ENCODE peak calls at places on chromosome 5, in seven cellular contexts. One of them, this sample, is unnamed.

GRCh38 chr5:68067353-68067752 is 148.2 kb upstream of the PIK3R1 start:
- DNase-seq in activated CD8-positive, alpha-beta memory T cell treated with anti-CD3 and anti-CD28 coated beads for 1 hour: no peak
- DNase-seq in fibroblast of villous mesenchyme: peak; percentile 53
- DNase-seq in NB4: no peak
- DNase-seq in naive B cell: no peak
- DNase-seq in CD4-positive, alpha-beta memory T cell: no peak
- DNase-seq in GM03348: no peak
- DNase-seq in this sample: no peak

GRCh38 chr5:164362835-164363234 is 857.4 kb downstream of the MAT2B start:
- DNase-seq in activated CD8-positive, alpha-beta memory T cell treated with anti-CD3 and anti-CD28 coated beads for 1 hour: no peak
- DNase-seq in GM03348: no peak
- DNase-seq in NB4: no peak
- DNase-seq in CD4-positive, alpha-beta memory T cell: no peak
- DNase-seq in naive B cell: no peak
- DNase-seq in fibroblast of villous mesenchyme: no peak
- DNase-seq in this sample: no peak

GRCh38 chr5:40390286-40391253 is 289.1 kb upstream of the PTGER4 start:
- DNase-seq in GM03348: no peak
- DNase-seq in activated CD8-positive, alpha-beta memory T cell treated with anti-CD3 and anti-CD28 coated beads for 1 hour: no peak
- DNase-seq in NB4: no peak
- DNase-seq in naive B cell: no peak
- DNase-seq in CD4-positive, alpha-beta memory T cell: peak; percentile 57
- DNase-seq in fibroblast of villous mesenchyme: no peak
- DNase-seq in this sample: no peak

GRCh38 chr5:64506567-64507321 is 929 bp downstream of the RGS7BP start:
- DNase-seq in fibroblast of villous mesenchyme: no peak
- DNase-seq in CD4-positive, alpha-beta memory T cell: no peak
- DNase-seq in NB4: no peak
- DNase-seq in activated CD8-positive, alpha-beta memory T cell treated with anti-CD3 and anti-CD28 coated beads for 1 hour: no peak
- DNase-seq in naive B cell: no peak
- DNase-seq in GM03348: no peak
- DNase-seq in this sample: peak; percentile 46

GRCh38 chr5:9251379-9251980 is 294.4 kb downstream of the SEMA5A start:
- DNase-seq in naive B cell: no peak
- DNase-seq in activated CD8-positive, alpha-beta memory T cell treated with anti-CD3 and anti-CD28 coated beads for 1 hour: no peak
- DNase-seq in fibroblast of villous mesenchyme: peak; percentile 51
- DNase-seq in CD4-positive, alpha-beta memory T cell: no peak
- DNase-seq in GM03348: peak; percentile 29
- DNase-seq in NB4: no peak
- DNase-seq in this sample: no peak

GRCh38 chr5:7676455-7676854 is 174.5 kb downstream of the CFAP90 start:
- DNase-seq in naive B cell: no peak
- DNase-seq in NB4: no peak
- DNase-seq in fibroblast of villous mesenchyme: no peak
- DNase-seq in activated CD8-positive, alpha-beta memory T cell treated with anti-CD3 and anti-CD28 coated beads for 1 hour: no peak
- DNase-seq in GM03348: no peak
- DNase-seq in CD4-positive, alpha-beta memory T cell: no peak
- DNase-seq in this sample: no peak

GRCh38 chr5:35908814-35909213 is 29.6 kb downstream of the CAPSL start:
- DNase-seq in NB4: no peak
- DNase-seq in naive B cell: no peak
- DNase-seq in fibroblast of villous mesenchyme: no peak
- DNase-seq in CD4-positive, alpha-beta memory T cell: no peak
- DNase-seq in GM03348: no peak
- DNase-seq in activated CD8-positive, alpha-beta memory T cell treated with anti-CD3 and anti-CD28 coated beads for 1 hour: no peak
- DNase-seq in this sample: no peak

GRCh38 chr5:153523831-153524230 is 33.4 kb downstream of the GRIA1 start:
- DNase-seq in activated CD8-positive, alpha-beta memory T cell treated with anti-CD3 and anti-CD28 coated beads for 1 hour: no peak
- DNase-seq in naive B cell: no peak
- DNase-seq in NB4: no peak
- DNase-seq in CD4-positive, alpha-beta memory T cell: no peak
- DNase-seq in fibroblast of villous mesenchyme: peak; percentile 60
- DNase-seq in GM03348: no peak
- DNase-seq in this sample: no peak

GRCh38 chr5:2565147-2565546 is 186.3 kb downstream of the IRX2 start:
- DNase-seq in CD4-positive, alpha-beta memory T cell: no peak
- DNase-seq in GM03348: no peak
- DNase-seq in naive B cell: no peak
- DNase-seq in fibroblast of villous mesenchyme: no peak
- DNase-seq in activated CD8-positive, alpha-beta memory T cell treated with anti-CD3 and anti-CD28 coated beads for 1 hour: no peak
- DNase-seq in NB4: no peak
- DNase-seq in this sample: no peak

GRCh38 chr5:59712836-59713487 is 180.6 kb downstream of the PDE4D start:
- DNase-seq in CD4-positive, alpha-beta memory T cell: no peak
- DNase-seq in NB4: peak; percentile 42
- DNase-seq in activated CD8-positive, alpha-beta memory T cell treated with anti-CD3 and anti-CD28 coated beads for 1 hour: no peak
- DNase-seq in GM03348: no peak
- DNase-seq in fibroblast of villous mesenchyme: no peak
- DNase-seq in naive B cell: no peak
- DNase-seq in this sample: no peak

GRCh38 chr5:115543931-115544370 is 624 bp downstream of the FEM1C start:
- DNase-seq in NB4: peak; percentile 76
- DNase-seq in naive B cell: no peak
- DNase-seq in fibroblast of villous mesenchyme: peak; percentile 76
- DNase-seq in GM03348: peak; percentile 39
- DNase-seq in CD4-positive, alpha-beta memory T cell: peak; percentile 63
- DNase-seq in activated CD8-positive, alpha-beta memory T cell treated with anti-CD3 and anti-CD28 coated beads for 1 hour: peak; percentile 1
- DNase-seq in this sample: peak; percentile 33

GRCh38 chr5:102857090-102857818 is 102.1 kb downstream of the PAM start:
- DNase-seq in naive B cell: no peak
- DNase-seq in activated CD8-positive, alpha-beta memory T cell treated with anti-CD3 and anti-CD28 coated beads for 1 hour: no peak
- DNase-seq in NB4: no peak
- DNase-seq in CD4-positive, alpha-beta memory T cell: no peak
- DNase-seq in GM03348: peak; percentile 51
- DNase-seq in fibroblast of villous mesenchyme: peak; percentile 81
- DNase-seq in this sample: no peak

GRCh38 chr5:113204525-113205161 is 228.0 kb downstream of the DCP2 start:
- DNase-seq in fibroblast of villous mesenchyme: peak; percentile 78
- DNase-seq in CD4-positive, alpha-beta memory T cell: no peak
- DNase-seq in activated CD8-positive, alpha-beta memory T cell treated with anti-CD3 and anti-CD28 coated beads for 1 hour: no peak
- DNase-seq in NB4: no peak
- DNase-seq in naive B cell: no peak
- DNase-seq in GM03348: peak; percentile 79
- DNase-seq in this sample: no peak

GRCh38 chr5:17719592-17719991 is 85.3 kb downstream of the TAF11L14 start:
- DNase-seq in fibroblast of villous mesenchyme: no peak
- DNase-seq in activated CD8-positive, alpha-beta memory T cell treated with anti-CD3 and anti-CD28 coated beads for 1 hour: no peak
- DNase-seq in CD4-positive, alpha-beta memory T cell: no peak
- DNase-seq in naive B cell: no peak
- DNase-seq in NB4: no peak
- DNase-seq in GM03348: no peak
- DNase-seq in this sample: no peak

GRCh38 chr5:129904102-129904666 is at the start of gene CHSY3:
- DNase-seq in NB4: peak; percentile 57
- DNase-seq in fibroblast of villous mesenchyme: peak; percentile 80
- DNase-seq in GM03348: peak; percentile 94
- DNase-seq in CD4-positive, alpha-beta memory T cell: peak; percentile 10
- DNase-seq in activated CD8-positive, alpha-beta memory T cell treated with anti-CD3 and anti-CD28 coated beads for 1 hour: no peak
- DNase-seq in naive B cell: no peak
- DNase-seq in this sample: peak; percentile 82

GRCh38 chr5:81817980-81818379 is 67.1 kb upstream of the SSBP2 start:
- DNase-seq in fibroblast of villous mesenchyme: no peak
- DNase-seq in naive B cell: no peak
- DNase-seq in CD4-positive, alpha-beta memory T cell: peak; percentile 41
- DNase-seq in activated CD8-positive, alpha-beta memory T cell treated with anti-CD3 and anti-CD28 coated beads for 1 hour: no peak
- DNase-seq in GM03348: no peak
- DNase-seq in NB4: peak; percentile 53
- DNase-seq in this sample: no peak

GRCh38 chr5:170219615-170220014 is 13.2 kb upstream of the C5orf58 start:
- DNase-seq in CD4-positive, alpha-beta memory T cell: no peak
- DNase-seq in naive B cell: no peak
- DNase-seq in fibroblast of villous mesenchyme: peak; percentile 37
- DNase-seq in GM03348: peak; percentile 73
- DNase-seq in activated CD8-positive, alpha-beta memory T cell treated with anti-CD3 and anti-CD28 coated beads for 1 hour: no peak
- DNase-seq in NB4: peak; percentile 75
- DNase-seq in this sample: no peak

GRCh38 chr5:38384396-38384795 is 126.0 kb downstream of the EGFLAM start:
- DNase-seq in NB4: no peak
- DNase-seq in GM03348: no peak
- DNase-seq in CD4-positive, alpha-beta memory T cell: no peak
- DNase-seq in activated CD8-positive, alpha-beta memory T cell treated with anti-CD3 and anti-CD28 coated beads for 1 hour: no peak
- DNase-seq in naive B cell: no peak
- DNase-seq in fibroblast of villous mesenchyme: no peak
- DNase-seq in this sample: no peak

GRCh38 chr5:39072915-39073758 is 1.1 kb downstream of the RICTOR start:
- DNase-seq in fibroblast of villous mesenchyme: peak; percentile 67
- DNase-seq in GM03348: no peak
- DNase-seq in activated CD8-positive, alpha-beta memory T cell treated with anti-CD3 and anti-CD28 coated beads for 1 hour: no peak
- DNase-seq in naive B cell: peak; percentile 45
- DNase-seq in NB4: peak; percentile 85
- DNase-seq in CD4-positive, alpha-beta memory T cell: peak; percentile 60
- DNase-seq in this sample: peak; percentile 53

GRCh38 chr5:134503088-134503936 is 22.2 kb upstream of the JADE2 start:
- DNase-seq in GM03348: peak; percentile 94
- DNase-seq in NB4: peak; percentile 98
- DNase-seq in fibroblast of villous mesenchyme: peak; percentile 96
- DNase-seq in naive B cell: no peak
- DNase-seq in CD4-positive, alpha-beta memory T cell: peak; percentile 16
- DNase-seq in activated CD8-positive, alpha-beta memory T cell treated with anti-CD3 and anti-CD28 coated beads for 1 hour: no peak
- DNase-seq in this sample: no peak

GRCh38 chr5:91178461-91178860 is 204.7 kb downstream of the ARRDC3 start:
- DNase-seq in naive B cell: no peak
- DNase-seq in NB4: no peak
- DNase-seq in activated CD8-positive, alpha-beta memory T cell treated with anti-CD3 and anti-CD28 coated beads for 1 hour: no peak
- DNase-seq in GM03348: peak; percentile 46
- DNase-seq in fibroblast of villous mesenchyme: peak; percentile 77
- DNase-seq in CD4-positive, alpha-beta memory T cell: no peak
- DNase-seq in this sample: no peak

GRCh38 chr5:111469905-111470304 is 42.4 kb downstream of the STARD4 start:
- DNase-seq in naive B cell: no peak
- DNase-seq in GM03348: no peak
- DNase-seq in activated CD8-positive, alpha-beta memory T cell treated with anti-CD3 and anti-CD28 coated beads for 1 hour: no peak
- DNase-seq in fibroblast of villous mesenchyme: no peak
- DNase-seq in NB4: peak; percentile 11
- DNase-seq in CD4-positive, alpha-beta memory T cell: no peak
- DNase-seq in this sample: no peak

GRCh38 chr5:136089804-136090203 is 42.8 kb upstream of the SMAD5 start:
- DNase-seq in naive B cell: no peak
- DNase-seq in activated CD8-positive, alpha-beta memory T cell treated with anti-CD3 and anti-CD28 coated beads for 1 hour: no peak
- DNase-seq in NB4: no peak
- DNase-seq in CD4-positive, alpha-beta memory T cell: no peak
- DNase-seq in GM03348: no peak
- DNase-seq in fibroblast of villous mesenchyme: no peak
- DNase-seq in this sample: no peak

GRCh38 chr5:7779663-7780030 is 71.3 kb downstream of the CFAP90 start:
- DNase-seq in activated CD8-positive, alpha-beta memory T cell treated with anti-CD3 and anti-CD28 coated beads for 1 hour: no peak
- DNase-seq in GM03348: no peak
- DNase-seq in CD4-positive, alpha-beta memory T cell: no peak
- DNase-seq in naive B cell: no peak
- DNase-seq in fibroblast of villous mesenchyme: no peak
- DNase-seq in NB4: no peak
- DNase-seq in this sample: no peak

GRCh38 chr5:45684118-45684517 is 12.1 kb downstream of the HCN1 start:
- DNase-seq in naive B cell: no peak
- DNase-seq in NB4: no peak
- DNase-seq in activated CD8-positive, alpha-beta memory T cell treated with anti-CD3 and anti-CD28 coated beads for 1 hour: no peak
- DNase-seq in GM03348: no peak
- DNase-seq in fibroblast of villous mesenchyme: no peak
- DNase-seq in CD4-positive, alpha-beta memory T cell: no peak
- DNase-seq in this sample: no peak

GRCh38 chr5:1468247-1468612 is 23.0 kb upstream of the SLC6A3 start:
- DNase-seq in NB4: no peak
- DNase-seq in GM03348: peak; percentile 67
- DNase-seq in naive B cell: no peak
- DNase-seq in activated CD8-positive, alpha-beta memory T cell treated with anti-CD3 and anti-CD28 coated beads for 1 hour: no peak
- DNase-seq in fibroblast of villous mesenchyme: no peak
- DNase-seq in CD4-positive, alpha-beta memory T cell: no peak
- DNase-seq in this sample: peak; percentile 82

GRCh38 chr5:124461857-124462423 is 284.5 kb downstream of the ZNF608 start:
- DNase-seq in CD4-positive, alpha-beta memory T cell: no peak
- DNase-seq in naive B cell: no peak
- DNase-seq in activated CD8-positive, alpha-beta memory T cell treated with anti-CD3 and anti-CD28 coated beads for 1 hour: no peak
- DNase-seq in fibroblast of villous mesenchyme: no peak
- DNase-seq in NB4: no peak
- DNase-seq in GM03348: no peak
- DNase-seq in this sample: no peak

GRCh38 chr5:168552146-168552545 is 23.0 kb downstream of the FBLL1 start:
- DNase-seq in activated CD8-positive, alpha-beta memory T cell treated with anti-CD3 and anti-CD28 coated beads for 1 hour: no peak
- DNase-seq in GM03348: peak; percentile 35
- DNase-seq in naive B cell: no peak
- DNase-seq in NB4: no peak
- DNase-seq in CD4-positive, alpha-beta memory T cell: no peak
- DNase-seq in fibroblast of villous mesenchyme: peak; percentile 82
- DNase-seq in this sample: no peak

GRCh38 chr5:174344335-174344734 is 298.8 kb downstream of the NSG2 start:
- DNase-seq in activated CD8-positive, alpha-beta memory T cell treated with anti-CD3 and anti-CD28 coated beads for 1 hour: no peak
- DNase-seq in fibroblast of villous mesenchyme: no peak
- DNase-seq in CD4-positive, alpha-beta memory T cell: no peak
- DNase-seq in NB4: no peak
- DNase-seq in GM03348: no peak
- DNase-seq in naive B cell: no peak
- DNase-seq in this sample: no peak

GRCh38 chr5:176564002-176564401 is 14.9 kb downstream of the CDHR2 start:
- DNase-seq in NB4: no peak
- DNase-seq in CD4-positive, alpha-beta memory T cell: no peak
- DNase-seq in GM03348: no peak
- DNase-seq in naive B cell: no peak
- DNase-seq in activated CD8-positive, alpha-beta memory T cell treated with anti-CD3 and anti-CD28 coated beads for 1 hour: no peak
- DNase-seq in fibroblast of villous mesenchyme: no peak
- DNase-seq in this sample: no peak

GRCh38 chr5:52690236-52690685 is 97.5 kb upstream of the ITGA1 start:
- DNase-seq in GM03348: peak; percentile 25
- DNase-seq in naive B cell: no peak
- DNase-seq in CD4-positive, alpha-beta memory T cell: no peak
- DNase-seq in NB4: no peak
- DNase-seq in fibroblast of villous mesenchyme: peak; percentile 78
- DNase-seq in activated CD8-positive, alpha-beta memory T cell treated with anti-CD3 and anti-CD28 coated beads for 1 hour: no peak
- DNase-seq in this sample: no peak

GRCh38 chr5:72508241-72509170 is 1.3 kb upstream of the ZNF366 start:
- DNase-seq in NB4: peak; percentile 81
- DNase-seq in fibroblast of villous mesenchyme: no peak
- DNase-seq in GM03348: no peak
- DNase-seq in naive B cell: peak; percentile 64
- DNase-seq in activated CD8-positive, alpha-beta memory T cell treated with anti-CD3 and anti-CD28 coated beads for 1 hour: no peak
- DNase-seq in CD4-positive, alpha-beta memory T cell: no peak
- DNase-seq in this sample: no peak